ENCODE peak calls at places on chromosomes 13 and 19, in six cellular contexts. G is lower leg skin, X is suprapubic skin, J is Calu3, T is brain microvascular endothelial cell, Y is fibroblast of pulmonary artery. F is an unnamed sample.

GRCh38 chr13:40148103-40148502 is 492.6 kb downstream of the COG6 start:
- DNase-seq in J (no peak), G (no peak), X (no peak), Y (no peak), T (no peak), F (no peak)

GRCh38 chr13:50268500-50268899 is 253.3 kb downstream of the KCNRG start:
- DNase-seq in G (no peak), J (no peak), X (no peak), T (no peak), Y (peak), F (no peak)

GRCh38 chr19:8240274-8241229 is 31.4 kb downstream of the CERS4 start:
- DNase-seq in G (peak), J (peak), T (peak), X (peak), Y (peak), F (peak)

GRCh38 chr19:17172624-17173345 is 42.4 kb upstream of the USE1 start:
- DNase-seq in J (no peak), Y (no peak), G (no peak), T (no peak), X (no peak), F (no peak)

GRCh38 chr19:45554481-45554880 is 30.1 kb downstream of the OPA3 start:
- DNase-seq in Y (no peak), X (no peak), T (no peak), J (no peak), G (no peak), F (peak)

GRCh38 chr13:101397742-101398141 is 18.6 kb downstream of the NALCN start:
- DNase-seq in J (no peak), X (no peak), Y (peak), T (peak), G (no peak), F (no peak)

GRCh38 chr13:110001622-110002275 is 215.4 kb upstream of the IRS2 start:
- DNase-seq in T (peak), J (no peak), X (no peak), G (no peak), Y (peak), F (no peak)

GRCh38 chr19:49492573-49493411 is 3.4 kb upstream of the RPS11 start:
- DNase-seq in Y (no peak), T (no peak), X (no peak), J (no peak), G (no peak), F (no peak)

GRCh38 chr13:94967183-94968039 is 255.1 kb upstream of the SOX21 start:
- DNase-seq in J (peak), G (no peak), X (no peak), T (no peak), Y (peak), F (peak)

GRCh38 chr19:38046254-38047047 is 139.4 kb downstream of the SIPA1L3 start:
- DNase-seq in Y (no peak), X (no peak), J (no peak), T (no peak), G (no peak), F (peak)
- TF ChIP-seq CTCF in Y (no peak), X (no peak), J (no peak), T (no peak), G (no peak), F (no peak)

GRCh38 chr19:38792250-38793111 is 3.5 kb downstream of the LGALS7B start:
- DNase-seq in X (peak), J (peak), Y (peak), T (no peak), G (peak), F (peak)
- TF ChIP-seq CTCF in X (peak), J (peak), Y (peak), T (peak), G (no peak), F (peak)

GRCh38 chr13:46728777-46729176 is 68.2 kb downstream of the ESD start:
- DNase-seq in T (no peak), G (no peak), J (no peak), Y (peak), X (no peak), F (peak)
- TF ChIP-seq CTCF in T (peak), G (no peak), J (no peak), Y (peak), X (no peak), F (peak)

DNA sequence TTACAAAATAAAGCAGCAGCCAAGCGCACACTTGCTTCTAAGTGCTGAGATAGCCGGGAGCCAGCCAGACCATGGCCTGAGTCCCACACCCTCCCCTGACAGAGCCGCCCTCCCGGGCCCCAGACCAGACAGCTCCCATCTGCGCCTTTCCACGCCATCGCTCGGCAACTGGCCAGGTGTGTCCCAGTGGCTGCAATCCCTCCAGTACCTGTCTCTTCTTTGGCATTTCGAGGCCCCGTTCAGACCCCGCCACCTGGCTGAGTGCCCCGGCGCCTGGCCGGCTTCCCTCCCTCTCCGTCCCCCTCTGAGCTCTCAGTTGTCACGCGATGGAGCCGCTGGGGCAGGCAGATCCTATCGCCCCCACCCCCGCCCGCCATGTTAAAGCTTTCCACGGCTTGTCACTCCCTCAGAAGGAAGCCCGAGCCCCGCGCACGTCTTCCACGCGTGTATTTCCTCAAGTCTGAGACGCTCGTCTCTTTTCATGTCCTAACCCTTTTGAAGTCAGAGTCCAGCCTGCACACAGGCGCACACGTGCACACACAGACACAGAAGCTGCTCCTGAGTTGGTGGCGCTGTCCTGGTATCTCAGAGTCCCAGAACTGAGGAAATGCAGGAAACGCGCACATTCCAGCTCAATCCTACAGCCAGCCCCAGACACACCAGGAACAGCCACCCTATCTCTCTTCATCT is 7.9 kb downstream of the MLLT1 start:
- DNase-seq in T (no peak), J (no peak), X (peak), G (peak), Y (peak), F (peak)
- TF ChIP-seq CTCF in T (peak), J (no peak), X (no peak), G (no peak), Y (no peak), F (no peak)

DNA sequence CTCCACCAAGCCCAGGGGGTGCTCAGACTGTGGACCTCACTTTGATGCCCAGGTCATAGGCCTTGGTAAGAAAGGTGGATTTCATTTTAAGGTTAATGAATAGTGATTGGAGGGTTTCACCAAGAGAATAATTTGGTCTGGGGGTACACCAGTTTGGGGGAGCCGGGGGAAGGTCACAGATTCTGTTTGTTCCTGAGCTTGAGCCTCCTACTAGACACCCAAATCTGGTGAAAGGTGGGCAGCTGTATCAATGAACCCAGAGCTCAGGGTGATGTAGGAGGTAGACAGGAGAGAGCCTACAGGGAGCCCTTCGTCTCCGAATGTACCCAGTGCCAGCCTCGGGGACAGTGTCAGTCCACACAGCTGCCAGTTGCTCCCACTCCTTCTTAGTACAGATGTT is 63.7 kb upstream of the ATP12A start:
- DNase-seq in J (no peak), Y (no peak), T (no peak), G (peak), X (no peak), F (no peak)
- TF ChIP-seq CTCF in J (no peak), Y (no peak), T (no peak), G (no peak), X (no peak), F (no peak)

DNA sequence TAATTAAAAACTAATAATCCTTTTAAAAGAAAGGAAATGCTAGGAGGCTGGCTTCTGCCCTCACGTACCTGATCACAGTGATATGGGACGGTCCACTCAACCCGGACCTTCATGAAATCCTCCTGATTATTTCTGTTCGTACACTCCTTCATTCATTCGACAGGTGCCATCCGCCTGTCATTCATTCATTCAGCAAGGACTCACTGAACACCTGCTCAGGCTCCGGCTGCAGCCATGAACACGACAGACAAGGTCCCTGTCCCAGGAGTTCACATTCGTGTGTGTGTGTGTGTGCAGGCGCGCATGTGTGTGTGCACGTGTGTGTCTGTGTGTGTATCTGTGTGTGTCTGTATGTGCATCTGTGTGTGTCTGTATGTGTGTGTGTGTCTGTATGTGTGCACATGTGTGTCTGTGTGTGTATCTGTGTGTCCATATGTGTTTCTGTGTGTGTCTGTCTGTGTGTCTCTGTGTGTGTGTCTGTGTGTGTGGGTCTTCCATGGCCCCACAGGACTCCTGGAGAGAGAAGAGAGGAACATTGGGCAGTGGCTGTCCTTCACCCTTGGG is 28.1 kb upstream of the CCNE1 start:
- DNase-seq in Y (no peak), J (no peak), T (no peak), G (no peak), X (no peak), F (no peak)
- TF ChIP-seq CTCF in Y (no peak), J (no peak), T (no peak), G (no peak), X (no peak), F (no peak)

GRCh38 chr13:26221721-26222522 is at the start of gene RNF6:
- DNase-seq in T (peak), G (peak), Y (peak), J (peak), X (peak), F (peak)
- TF ChIP-seq CTCF in T (peak), G (no peak), Y (no peak), J (no peak), X (no peak), F (no peak)

GRCh38 chr13:49213539-49213938 is 6.6 kb upstream of the MLNR start:
- DNase-seq in G (no peak), J (no peak), Y (no peak), X (no peak), T (no peak), F (no peak)

GRCh38 chr13:49213997-49214916 is 5.9 kb upstream of the MLNR start:
- DNase-seq in G (no peak), T (no peak), X (no peak), J (no peak), Y (no peak), F (no peak)

GRCh38 chr13:49217962-49218492 is 2.1 kb upstream of the MLNR start:
- DNase-seq in J (no peak), X (no peak), Y (no peak), T (no peak), G (no peak), F (no peak)

GRCh38 chr13:49216334-49216733 is 3.8 kb upstream of the MLNR start:
- DNase-seq in T (no peak), X (no peak), G (no peak), Y (no peak), J (no peak), F (no peak)

GRCh38 chr13:49214917-49215376 is 5.2 kb upstream of the MLNR start:
- DNase-seq in J (peak), X (no peak), T (no peak), G (no peak), Y (peak), F (no peak)
- TF ChIP-seq CTCF in J (no peak), X (no peak), T (peak), G (no peak), Y (peak), F (no peak)

DNA sequence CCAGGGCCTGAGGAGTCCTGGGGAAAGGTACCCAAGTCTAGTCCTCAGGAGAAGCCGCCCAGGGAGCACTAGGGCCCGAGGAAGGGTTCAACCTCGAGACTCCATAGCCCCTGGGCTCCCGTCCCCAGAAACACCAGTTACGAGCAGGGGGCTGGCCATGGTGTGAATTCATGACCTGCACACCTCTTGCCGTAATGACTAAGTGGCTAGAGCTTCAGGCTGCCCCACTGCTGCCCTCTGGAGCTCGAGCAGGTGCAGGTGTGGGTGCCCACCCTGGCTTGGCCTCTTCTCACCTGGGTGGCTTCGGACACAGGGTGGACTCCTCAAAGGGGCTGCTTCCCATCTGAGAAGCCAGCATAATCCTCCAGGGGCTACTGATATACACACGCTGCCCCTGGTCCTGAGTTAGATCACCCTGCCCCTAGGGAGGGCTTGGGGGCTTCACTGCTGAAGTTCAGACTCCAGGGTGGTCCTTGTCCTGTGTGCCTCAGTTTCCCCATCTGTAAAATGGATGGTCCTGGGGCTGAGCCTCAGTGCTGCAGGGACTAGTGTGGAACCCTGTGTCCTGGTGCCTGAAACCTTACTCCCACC is 13.6 kb downstream of the SPC24 start:
- DNase-seq in G (no peak), X (no peak), T (no peak), J (peak), Y (no peak), F (no peak)
- TF ChIP-seq CTCF in G (no peak), X (no peak), T (no peak), J (peak), Y (no peak), F (no peak)

DNA sequence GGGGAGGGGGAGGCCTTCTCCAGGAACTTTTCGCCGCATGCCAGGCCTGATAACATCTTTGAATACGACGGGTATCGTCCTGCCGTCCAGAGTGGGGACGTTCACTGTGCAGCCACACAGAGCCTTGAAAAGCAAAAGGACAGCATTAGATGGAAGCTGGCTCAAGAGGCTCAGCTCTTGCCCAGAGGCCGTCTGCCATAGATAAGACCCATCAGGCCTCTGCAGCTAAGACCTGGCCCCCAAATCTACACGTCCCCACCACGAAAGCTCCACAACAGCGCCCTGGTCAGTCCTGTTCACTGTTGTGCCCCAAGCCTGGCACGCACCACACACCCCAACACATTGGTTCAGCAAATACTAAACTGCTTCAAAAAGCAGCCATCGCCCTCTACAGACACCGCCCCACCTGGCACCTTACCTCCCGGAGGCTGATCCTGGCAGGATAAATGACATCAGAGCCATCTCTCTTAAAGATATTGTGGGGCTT is 2.1 kb downstream of the DNAJB1 start:
- DNase-seq in T (no peak), Y (no peak), G (no peak), X (no peak), J (no peak), F (peak)
- TF ChIP-seq CTCF in T (no peak), Y (no peak), G (no peak), X (no peak), J (no peak), F (no peak)